ENCODE peak calls at places on chromosome 21, in five cellular contexts. Y is H54, L is tibial nerve, G is adrenal gland, O is GM12891. S is an unnamed sample.

GRCh38 chr21:26918318-26919065 is 48.4 kb downstream of the ADAMTS5 start:
- DNase-seq in Y (peak), L (no peak), G (no peak), O (no peak), S (no peak)

GRCh38 chr21:31700040-31700439 is 31.9 kb downstream of the SCAF4 start:
- DNase-seq in Y (no peak), L (no peak), G (no peak), O (no peak), S (no peak)

GRCh38 chr21:43318841-43319781 is 107.8 kb downstream of the SIK1 start:
- DNase-seq in Y (peak), L (no peak), G (peak), O (no peak), S (no peak)

GRCh38 chr21:31550070-31550469 is 109.4 kb upstream of the SOD1 start:
- DNase-seq in Y (no peak), L (no peak), G (no peak), O (no peak), S (no peak)

GRCh38 chr21:27953328-27954045 is 986.6 kb upstream of the ADAMTS5 start:
- DNase-seq in Y (no peak), L (no peak), G (no peak), O (no peak), S (no peak)

GRCh38 chr21:16117331-16117730 is 387.5 kb downstream of the USP25 start:
- DNase-seq in Y (no peak), L (no peak), G (no peak), O (no peak), S (no peak)

GRCh38 chr21:43609501-43610340 is 49.6 kb downstream of the HSF2BP start:
- DNase-seq in Y (no peak), L (no peak), G (peak), O (no peak), S (no peak)

GRCh38 chr21:35909456-35910178 is 150.7 kb downstream of the SETD4 start:
- DNase-seq in Y (no peak), L (no peak), G (no peak), O (no peak), S (no peak)

GRCh38 chr21:42878678-42878992 is 704 bp downstream of the WDR4 start:
- DNase-seq in Y (no peak), L (no peak), G (no peak), O (no peak), S (no peak)

GRCh38 chr21:38807987-38808386 is 2.3 kb downstream of the ETS2 start:
- DNase-seq in Y (no peak), L (no peak), G (no peak), O (no peak), S (no peak)

GRCh38 chr21:38809170-38809878 is 3.6 kb downstream of the ETS2 start:
- DNase-seq in Y (no peak), L (no peak), G (no peak), O (no peak), S (no peak)

GRCh38 chr21:38810826-38811164 is 5.1 kb downstream of the ETS2 start:
- DNase-seq in Y (no peak), L (no peak), G (no peak), O (no peak), S (no peak)

GRCh38 chr21:38811257-38811656 is 5.5 kb downstream of the ETS2 start:
- DNase-seq in Y (peak), L (no peak), G (no peak), O (no peak), S (no peak)

GRCh38 chr21:38810034-38810825 is 4.5 kb downstream of the ETS2 start:
- DNase-seq in Y (no peak), L (no peak), G (no peak), O (no peak), S (no peak)
- TF ChIP-seq POLR2A in Y (no peak), L (no peak), G (no peak), O (no peak), S (no peak)

GRCh38 chr21:45386728-45387371 is 18.1 kb upstream of the COL18A1 start:
- DNase-seq in Y (peak), L (no peak), G (peak), O (no peak), S (peak)
- TF ChIP-seq POLR2A in Y (peak), L (no peak), G (peak), O (no peak), S (no peak)

DNA sequence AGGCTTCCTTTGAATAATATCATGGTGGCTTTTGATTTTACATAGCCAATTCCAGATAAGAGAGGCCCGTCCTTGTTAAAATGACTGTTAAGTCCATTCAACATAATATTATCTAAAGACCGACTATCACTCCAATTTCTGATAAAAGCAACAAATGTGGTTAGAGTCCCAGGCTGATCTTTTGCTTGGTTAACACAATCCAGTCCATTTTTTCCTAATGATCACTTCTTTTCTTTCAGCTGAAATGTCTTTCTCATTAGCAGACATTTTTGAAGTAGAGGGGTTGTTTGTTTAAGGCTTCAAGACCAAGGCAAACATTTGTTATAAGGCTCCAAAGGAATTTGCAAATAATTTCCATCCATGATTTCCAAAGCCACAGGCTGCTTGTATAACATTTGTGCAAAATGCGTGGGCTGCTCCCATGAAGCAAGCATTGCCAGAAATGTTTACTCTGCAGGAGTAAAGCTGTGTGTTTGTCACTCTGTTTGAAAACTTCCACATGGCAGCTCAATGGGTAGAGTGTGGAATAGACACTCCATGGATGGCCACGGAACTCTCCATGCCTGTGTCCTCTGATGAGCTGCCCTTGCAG is 111.5 kb downstream of the PSMG1 start:
- DNase-seq in Y (no peak), L (no peak), G (no peak), O (no peak), S (no peak)
- TF ChIP-seq POLR2A in Y (no peak), L (no peak), G (no peak), O (no peak), S (no peak)

DNA sequence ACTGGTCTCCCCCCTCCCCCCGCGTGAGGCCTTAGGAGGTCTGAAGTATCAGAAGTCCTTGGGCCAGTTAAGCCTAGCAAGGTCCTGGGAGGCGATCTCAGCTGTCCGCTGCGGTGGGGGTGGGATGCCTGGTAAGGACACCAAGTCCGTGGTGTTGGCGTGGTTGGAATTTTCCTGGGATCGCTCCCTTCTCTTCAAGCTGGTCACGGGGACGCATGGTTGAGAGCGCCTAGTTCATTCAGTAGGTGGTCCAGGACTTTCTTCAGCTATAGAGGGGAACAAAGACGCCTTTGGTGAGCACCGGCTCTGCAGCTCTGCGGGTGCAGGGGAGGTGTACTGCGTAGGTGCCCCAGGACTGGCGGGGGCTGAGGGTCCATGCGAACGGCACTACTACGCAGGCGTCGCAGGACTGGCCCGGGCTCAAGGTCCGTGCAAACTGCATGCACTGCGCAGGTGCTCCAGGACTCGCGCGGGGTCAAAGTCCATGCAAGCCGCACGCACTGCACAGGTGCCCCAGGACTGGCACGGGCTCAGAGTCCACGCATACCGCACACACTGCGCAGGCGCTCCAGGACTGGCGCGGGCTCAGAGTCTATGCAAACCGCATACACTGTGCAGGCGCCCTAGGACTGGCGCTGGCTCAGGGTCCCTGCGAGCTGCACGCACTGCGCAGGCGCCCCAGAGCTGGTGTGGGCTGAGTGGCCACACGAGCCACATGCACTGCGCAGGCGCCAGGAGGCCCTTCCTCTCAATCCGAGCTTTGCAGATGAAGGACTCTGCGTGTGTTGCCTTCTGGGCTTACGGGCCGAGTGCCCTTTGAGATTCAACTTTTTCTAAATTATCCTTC is 36.6 kb upstream of the HMGN1 start:
- DNase-seq in Y (no peak), L (peak), G (peak), O (no peak), S (peak)
- TF ChIP-seq POLR2A in Y (no peak), L (peak), G (peak), O (no peak), S (no peak)

DNA sequence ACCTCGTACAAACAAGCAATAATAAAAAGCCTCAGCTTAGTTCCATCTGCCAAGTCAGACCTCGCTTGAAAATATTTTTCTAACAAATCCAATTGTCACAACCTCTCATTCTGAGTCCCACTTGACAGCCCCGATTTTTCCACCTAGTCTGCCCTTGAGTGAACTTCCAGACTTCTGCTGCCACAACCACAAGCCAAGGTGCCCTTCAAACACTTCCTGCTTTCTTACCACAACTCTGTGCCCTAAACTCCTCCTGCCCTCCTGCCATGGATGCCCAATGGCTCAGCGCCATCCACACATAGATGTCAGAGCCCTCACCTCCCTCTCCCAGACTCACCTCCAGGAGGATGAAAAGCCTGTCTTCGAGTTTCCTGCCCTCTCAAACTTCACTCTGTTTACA is 3.9 kb downstream of the TMPRSS2 start:
- DNase-seq in Y (no peak), L (no peak), G (no peak), O (no peak), S (no peak)
- TF ChIP-seq POLR2A in Y (no peak), L (no peak), G (no peak), O (no peak), S (no peak)

DNA sequence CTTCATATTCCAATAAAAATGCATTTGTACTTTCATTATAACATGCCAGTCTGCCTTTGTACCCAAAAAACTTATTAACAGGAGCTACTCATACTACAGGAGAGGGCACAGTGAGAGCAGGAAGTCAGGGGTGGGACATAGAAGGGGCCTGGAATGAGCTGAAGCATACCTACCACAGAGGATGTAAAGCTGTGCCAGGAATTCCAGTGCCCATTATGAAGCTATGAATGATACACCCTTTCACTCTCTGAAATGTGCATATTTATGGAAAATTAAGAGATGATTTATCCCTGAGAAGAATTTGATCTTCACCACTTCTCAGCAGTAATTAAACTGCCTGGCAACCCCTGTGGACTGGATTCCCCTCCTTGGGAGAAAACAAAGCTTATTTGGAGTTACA is 65.8 kb downstream of the ATP5PO start:
- DNase-seq in Y (no peak), L (no peak), G (no peak), O (no peak), S (no peak)
- TF ChIP-seq POLR2A in Y (no peak), L (no peak), G (no peak), O (no peak), S (no peak)

DNA sequence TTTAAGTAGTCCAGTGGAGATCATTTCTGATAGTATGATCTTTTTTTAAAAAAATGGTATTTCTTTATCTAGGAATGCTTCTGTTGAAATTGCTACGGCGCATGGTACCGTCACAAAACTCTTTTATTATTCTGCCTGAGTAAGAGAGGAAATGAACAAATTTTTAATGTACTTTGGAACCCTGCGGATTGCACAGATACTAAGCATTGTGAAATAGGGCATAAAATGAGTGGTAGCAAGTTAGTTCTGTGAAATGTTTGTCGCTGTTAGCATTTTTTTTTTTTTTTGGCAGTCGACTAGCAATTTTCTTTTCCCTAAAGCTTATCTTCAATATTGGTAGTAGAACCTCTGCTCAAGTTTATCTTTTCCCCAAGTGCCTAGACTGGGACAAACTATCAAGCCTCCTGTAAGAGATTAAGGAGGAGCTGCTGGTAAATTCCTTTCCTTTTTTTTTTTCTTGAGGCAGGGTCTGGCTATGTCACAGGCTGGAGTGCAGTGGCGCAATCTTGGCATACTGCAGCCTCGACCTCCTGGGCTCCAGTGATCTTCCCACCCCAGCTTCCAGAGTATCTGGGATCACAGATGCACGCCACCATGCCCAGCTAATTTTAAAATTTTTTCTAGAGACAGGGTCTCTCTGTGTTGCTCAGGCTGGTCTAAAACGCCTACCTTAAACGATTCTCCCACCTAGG is 2.2 kb downstream of the ITSN1 start:
- DNase-seq in Y (no peak), L (no peak), G (no peak), O (no peak), S (no peak)
- TF ChIP-seq POLR2A in Y (no peak), L (no peak), G (no peak), O (no peak), S (no peak)

DNA sequence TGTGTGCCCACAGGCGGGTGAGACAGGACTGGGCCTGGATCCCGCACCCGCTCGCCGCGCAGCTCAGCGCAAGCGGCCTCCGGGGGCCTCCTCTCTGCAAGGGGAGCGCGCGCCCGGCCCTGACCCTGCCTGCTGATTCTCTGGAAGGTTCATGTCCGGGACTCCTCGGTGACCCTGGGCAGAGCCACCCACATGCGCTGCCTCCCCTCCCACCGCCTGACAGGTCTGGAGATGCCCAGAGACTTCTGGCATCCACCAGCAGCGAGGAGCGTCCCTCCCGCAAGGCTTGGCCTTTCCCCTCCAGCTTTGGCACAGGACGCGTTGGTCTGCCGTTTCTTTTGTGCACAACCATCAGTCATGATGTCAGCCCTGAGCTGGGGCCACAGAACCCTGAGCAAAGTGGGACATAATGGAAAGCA is 42.0 kb upstream of the COL6A2 start:
- DNase-seq in Y (no peak), L (no peak), G (no peak), O (no peak), S (no peak)
- TF ChIP-seq POLR2A in Y (no peak), L (no peak), G (no peak), O (no peak), S (no peak)